ENCODE peak calls at places on chromosomes 6 and 20, in seven cellular contexts. One of them, this sample, is unnamed.
A peak's percentile ranks its signal among the peaks of the same experiment; 100 is the strongest.

GRCh38 chr6:99875068-99875467 is 119.0 kb downstream of the MCHR2 start:
- DNase-seq in astrocyte of the spinal cord: no peak
- DNase-seq in AG04450: no peak
- DNase-seq in heart left ventricle: no peak
- DNase-seq in heart right ventricle: no peak
- DNase-seq in astrocyte of the cerebellum: no peak
- DNase-seq in ovary: no peak
- DNase-seq in this sample: no peak

GRCh38 chr20:5364997-5365597 is 48.3 kb upstream of the PROKR2 start:
- DNase-seq in astrocyte of the spinal cord: peak; percentile 14
- DNase-seq in AG04450: no peak
- DNase-seq in heart left ventricle: no peak
- DNase-seq in heart right ventricle: no peak
- DNase-seq in astrocyte of the cerebellum: no peak
- DNase-seq in ovary: no peak
- DNase-seq in this sample: no peak

GRCh38 chr20:57498425-57499400 is 26.2 kb downstream of the CTCFL start:
- DNase-seq in astrocyte of the spinal cord: peak; percentile 6
- DNase-seq in AG04450: no peak
- DNase-seq in heart left ventricle: no peak
- DNase-seq in heart right ventricle: no peak
- DNase-seq in astrocyte of the cerebellum: no peak
- DNase-seq in ovary: no peak
- DNase-seq in this sample: peak; percentile 30

GRCh38 chr6:101926149-101926925 is 532.8 kb downstream of the GRIK2 start:
- DNase-seq in astrocyte of the spinal cord: no peak
- DNase-seq in AG04450: no peak
- DNase-seq in heart left ventricle: no peak
- DNase-seq in heart right ventricle: no peak
- DNase-seq in astrocyte of the cerebellum: no peak
- DNase-seq in ovary: no peak
- DNase-seq in this sample: peak; percentile 8

GRCh38 chr20:36017034-36017951 is 48.9 kb downstream of the CNBD2 start:
- DNase-seq in astrocyte of the spinal cord: peak; percentile 53
- DNase-seq in AG04450: peak; percentile 27
- DNase-seq in heart left ventricle: no peak
- DNase-seq in heart right ventricle: peak; percentile 7
- DNase-seq in astrocyte of the cerebellum: peak; percentile 68
- DNase-seq in ovary: peak; percentile 56
- DNase-seq in this sample: peak; percentile 84

GRCh38 chr6:156762547-156762946 is 14.6 kb upstream of the ARID1B start:
- DNase-seq in astrocyte of the spinal cord: no peak
- DNase-seq in AG04450: no peak
- DNase-seq in heart left ventricle: no peak
- DNase-seq in heart right ventricle: no peak
- DNase-seq in astrocyte of the cerebellum: no peak
- DNase-seq in ovary: no peak
- DNase-seq in this sample: no peak

GRCh38 chr6:69974193-69974592 is 107.8 kb downstream of the COL19A1 start:
- DNase-seq in astrocyte of the spinal cord: no peak
- DNase-seq in AG04450: no peak
- DNase-seq in heart left ventricle: no peak
- DNase-seq in heart right ventricle: peak; percentile 21
- DNase-seq in astrocyte of the cerebellum: no peak
- DNase-seq in ovary: no peak
- DNase-seq in this sample: peak; percentile 7

GRCh38 chr6:78530208-78530607 is 337.1 kb upstream of the IRAK1BP1 start:
- DNase-seq in astrocyte of the spinal cord: no peak
- DNase-seq in AG04450: no peak
- DNase-seq in heart left ventricle: no peak
- DNase-seq in heart right ventricle: no peak
- DNase-seq in astrocyte of the cerebellum: no peak
- DNase-seq in ovary: no peak
- DNase-seq in this sample: no peak

GRCh38 chr20:63979549-63980316 is at the start of gene SAMD10:
- DNase-seq in astrocyte of the spinal cord: peak; percentile 32
- DNase-seq in AG04450: no peak
- DNase-seq in heart left ventricle: peak; percentile 78
- DNase-seq in heart right ventricle: peak; percentile 62
- DNase-seq in astrocyte of the cerebellum: no peak
- DNase-seq in ovary: no peak
- DNase-seq in this sample: no peak

GRCh38 chr20:703010-703409 is 27.4 kb upstream of the SCRT2 start:
- DNase-seq in astrocyte of the spinal cord: no peak
- DNase-seq in AG04450: no peak
- DNase-seq in heart left ventricle: no peak
- DNase-seq in heart right ventricle: no peak
- DNase-seq in astrocyte of the cerebellum: no peak
- DNase-seq in ovary: no peak
- DNase-seq in this sample: no peak

GRCh38 chr6:113362542-113363430 is 494.4 kb upstream of the MARCKS start:
- DNase-seq in astrocyte of the spinal cord: peak; percentile 51
- DNase-seq in AG04450: no peak
- DNase-seq in heart left ventricle: no peak
- DNase-seq in heart right ventricle: no peak
- DNase-seq in astrocyte of the cerebellum: no peak
- DNase-seq in ovary: no peak
- DNase-seq in this sample: peak; percentile 24

GRCh38 chr20:24048014-24048611 is 59.5 kb upstream of the GGTLC1 start:
- DNase-seq in astrocyte of the spinal cord: no peak
- DNase-seq in AG04450: no peak
- DNase-seq in heart left ventricle: no peak
- DNase-seq in heart right ventricle: no peak
- DNase-seq in astrocyte of the cerebellum: no peak
- DNase-seq in ovary: no peak
- DNase-seq in this sample: no peak

GRCh38 chr6:79466222-79466834 is 70.9 kb downstream of the LCA5 start:
- DNase-seq in astrocyte of the spinal cord: peak; percentile 51
- DNase-seq in AG04450: no peak
- DNase-seq in heart left ventricle: no peak
- DNase-seq in heart right ventricle: no peak
- DNase-seq in astrocyte of the cerebellum: peak; percentile 18
- DNase-seq in ovary: no peak
- DNase-seq in this sample: peak; percentile 58

GRCh38 chr6:34642427-34642826 is 54.1 kb downstream of the ILRUN start:
- DNase-seq in astrocyte of the spinal cord: no peak
- DNase-seq in AG04450: no peak
- DNase-seq in heart left ventricle: no peak
- DNase-seq in heart right ventricle: no peak
- DNase-seq in astrocyte of the cerebellum: no peak
- DNase-seq in ovary: no peak
- DNase-seq in this sample: no peak

GRCh38 chr6:69775941-69776340 is 20.9 kb downstream of the LMBRD1 start:
- DNase-seq in astrocyte of the spinal cord: no peak
- DNase-seq in AG04450: no peak
- DNase-seq in heart left ventricle: no peak
- DNase-seq in heart right ventricle: no peak
- DNase-seq in astrocyte of the cerebellum: no peak
- DNase-seq in ovary: no peak
- DNase-seq in this sample: no peak

GRCh38 chr6:86723729-86724128 is 213.6 kb upstream of the HTR1E start:
- DNase-seq in astrocyte of the spinal cord: no peak
- DNase-seq in AG04450: no peak
- DNase-seq in heart left ventricle: no peak
- DNase-seq in heart right ventricle: no peak
- DNase-seq in astrocyte of the cerebellum: no peak
- DNase-seq in ovary: no peak
- DNase-seq in this sample: no peak

GRCh38 chr6:159979136-159979874 is 10.4 kb downstream of the IGF2R start:
- DNase-seq in astrocyte of the spinal cord: peak; percentile 73
- DNase-seq in AG04450: no peak
- DNase-seq in heart left ventricle: no peak
- DNase-seq in heart right ventricle: no peak
- DNase-seq in astrocyte of the cerebellum: no peak
- DNase-seq in ovary: no peak
- DNase-seq in this sample: peak; percentile 73

GRCh38 chr20:49043000-49043399 is 3.1 kb upstream of the CSE1L start:
- DNase-seq in astrocyte of the spinal cord: no peak
- DNase-seq in AG04450: no peak
- DNase-seq in heart left ventricle: no peak
- DNase-seq in heart right ventricle: no peak
- DNase-seq in astrocyte of the cerebellum: no peak
- DNase-seq in ovary: no peak
- DNase-seq in this sample: no peak

GRCh38 chr20:44615169-44615791 is 32.9 kb downstream of the PKIG start:
- DNase-seq in astrocyte of the spinal cord: no peak
- DNase-seq in AG04450: no peak
- DNase-seq in heart left ventricle: no peak
- DNase-seq in heart right ventricle: peak; percentile 68
- DNase-seq in astrocyte of the cerebellum: no peak
- DNase-seq in ovary: peak; percentile 42
- DNase-seq in this sample: peak; percentile 23

GRCh38 chr6:29502181-29502580 is 14.4 kb upstream of the MAS1L start:
- DNase-seq in astrocyte of the spinal cord: no peak
- DNase-seq in AG04450: no peak
- DNase-seq in heart left ventricle: no peak
- DNase-seq in heart right ventricle: no peak
- DNase-seq in astrocyte of the cerebellum: no peak
- DNase-seq in ovary: no peak
- DNase-seq in this sample: no peak

GRCh38 chr20:46022411-46023147 is 6.4 kb upstream of the SLC12A5 start:
- DNase-seq in astrocyte of the spinal cord: no peak
- DNase-seq in AG04450: no peak
- DNase-seq in heart left ventricle: peak; percentile 84
- DNase-seq in heart right ventricle: peak; percentile 39
- DNase-seq in astrocyte of the cerebellum: no peak
- DNase-seq in ovary: peak; percentile 46
- DNase-seq in this sample: peak; percentile 27

GRCh38 chr20:51966296-51966971 is 164.1 kb upstream of the SALL4 start:
- DNase-seq in astrocyte of the spinal cord: peak; percentile 67
- DNase-seq in AG04450: no peak
- DNase-seq in heart left ventricle: no peak
- DNase-seq in heart right ventricle: peak; percentile 34
- DNase-seq in astrocyte of the cerebellum: peak; percentile 33
- DNase-seq in ovary: peak; percentile 24
- DNase-seq in this sample: peak; percentile 80

GRCh38 chr6:13486679-13487121 is 700 bp downstream of the GFOD1 start:
- DNase-seq in astrocyte of the spinal cord: peak; percentile 67
- DNase-seq in AG04450: no peak
- DNase-seq in heart left ventricle: peak; percentile 82
- DNase-seq in heart right ventricle: peak; percentile 54
- DNase-seq in astrocyte of the cerebellum: no peak
- DNase-seq in ovary: peak; percentile 30
- DNase-seq in this sample: peak; percentile 53

GRCh38 chr20:51345601-51346101 is 196.9 kb downstream of the NFATC2 start:
- DNase-seq in astrocyte of the spinal cord: peak; percentile 80
- DNase-seq in AG04450: no peak
- DNase-seq in heart left ventricle: no peak
- DNase-seq in heart right ventricle: no peak
- DNase-seq in astrocyte of the cerebellum: no peak
- DNase-seq in ovary: no peak
- DNase-seq in this sample: peak; percentile 57

GRCh38 chr20:53869466-53870258 is 200.7 kb downstream of the BCAS1 start:
- DNase-seq in astrocyte of the spinal cord: peak; percentile 80
- DNase-seq in AG04450: no peak
- DNase-seq in heart left ventricle: no peak
- DNase-seq in heart right ventricle: peak; percentile 77
- DNase-seq in astrocyte of the cerebellum: peak; percentile 69
- DNase-seq in ovary: peak; percentile 70
- DNase-seq in this sample: peak; percentile 83
- TF ChIP-seq CTCF in astrocyte of the spinal cord: peak; percentile 90
- TF ChIP-seq CTCF in AG04450: peak; percentile 88
- TF ChIP-seq CTCF in heart left ventricle: peak; percentile 60
- TF ChIP-seq CTCF in heart right ventricle: peak; percentile 60
- TF ChIP-seq CTCF in astrocyte of the cerebellum: peak; percentile 92
- TF ChIP-seq CTCF in ovary: peak; percentile 26
- TF ChIP-seq CTCF in this sample: peak; percentile 92

DNA sequence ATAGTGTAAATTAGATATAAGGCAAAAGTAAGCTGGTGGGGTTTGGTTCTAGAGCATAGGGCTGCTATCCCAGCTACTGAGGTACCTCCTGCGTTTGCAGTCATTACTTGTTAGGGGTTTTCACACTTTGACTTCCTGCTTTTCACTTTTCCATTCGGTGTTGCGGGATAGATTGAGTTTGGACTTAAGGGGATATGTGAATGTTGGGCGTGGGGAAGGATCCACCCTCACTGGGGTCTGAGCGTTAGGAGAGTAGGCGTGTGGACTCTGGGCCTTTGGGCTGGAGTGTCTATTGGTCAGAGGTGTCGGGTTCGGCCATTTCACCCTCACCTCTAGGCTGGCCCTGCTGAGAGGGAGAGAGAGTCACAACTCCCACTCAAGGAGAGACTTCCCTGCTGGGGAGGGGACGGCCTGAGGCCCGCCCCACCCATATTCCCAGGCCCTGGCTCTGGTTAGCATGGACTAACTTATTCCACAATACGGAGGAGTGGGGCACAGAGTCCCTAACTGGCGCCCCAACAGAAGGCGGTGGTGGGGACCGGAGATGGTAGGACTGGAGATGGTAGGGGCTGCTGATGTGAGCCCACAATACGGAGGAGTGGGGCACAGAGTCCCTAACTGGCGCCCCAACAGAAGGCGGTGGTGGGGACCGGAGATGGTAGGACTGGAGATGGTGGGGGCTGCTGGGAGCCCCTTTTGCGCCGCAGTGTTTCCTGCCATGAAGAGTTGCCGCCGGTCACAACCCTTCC is 1.6 kb upstream of the PTPRA start:
- DNase-seq in astrocyte of the spinal cord: peak; percentile 14
- DNase-seq in AG04450: no peak
- DNase-seq in heart left ventricle: no peak
- DNase-seq in heart right ventricle: no peak
- DNase-seq in astrocyte of the cerebellum: no peak
- DNase-seq in ovary: no peak
- DNase-seq in this sample: peak; percentile 7
- H3K4me3 ChIP-seq in astrocyte of the spinal cord: no peak overlapping the region
- H3K4me3 ChIP-seq in AG04450: peak overlapping the region; percentile 85
- H3K4me3 ChIP-seq in heart left ventricle: peak overlapping the region; percentile 96
- H3K4me3 ChIP-seq in heart right ventricle: peak overlapping the region; percentile 99
- H3K4me3 ChIP-seq in astrocyte of the cerebellum: peak overlapping the region; percentile 72
- H3K4me3 ChIP-seq in ovary: peak overlapping the region; percentile 79
- H3K4me3 ChIP-seq in this sample: peak overlapping the region; percentile 90

GRCh38 chr6:169640347-169640972 is 61.4 kb downstream of the WDR27 start:
- DNase-seq in astrocyte of the spinal cord: no peak
- DNase-seq in AG04450: no peak
- DNase-seq in heart left ventricle: no peak
- DNase-seq in heart right ventricle: no peak
- DNase-seq in astrocyte of the cerebellum: no peak
- DNase-seq in ovary: no peak
- DNase-seq in this sample: peak; percentile 62
- TF ChIP-seq CTCF in astrocyte of the spinal cord: peak; percentile 9
- TF ChIP-seq CTCF in AG04450: peak; percentile 55
- TF ChIP-seq CTCF in heart left ventricle: no peak
- TF ChIP-seq CTCF in heart right ventricle: no peak
- TF ChIP-seq CTCF in astrocyte of the cerebellum: peak; percentile 5
- TF ChIP-seq CTCF in ovary: no peak
- TF ChIP-seq CTCF in this sample: peak; percentile 43

GRCh38 chr6:147378819-147379218 is 129.7 kb upstream of the SAMD5 start:
- DNase-seq in astrocyte of the spinal cord: no peak
- DNase-seq in AG04450: no peak
- DNase-seq in heart left ventricle: no peak
- DNase-seq in heart right ventricle: no peak
- DNase-seq in astrocyte of the cerebellum: no peak
- DNase-seq in ovary: no peak
- DNase-seq in this sample: no peak
- H3K4me3 ChIP-seq in astrocyte of the spinal cord: no peak overlapping the region
- H3K4me3 ChIP-seq in AG04450: no peak overlapping the region
- H3K4me3 ChIP-seq in heart left ventricle: no peak overlapping the region
- H3K4me3 ChIP-seq in heart right ventricle: no peak overlapping the region
- H3K4me3 ChIP-seq in astrocyte of the cerebellum: no peak overlapping the region
- H3K4me3 ChIP-seq in ovary: no peak overlapping the region
- H3K4me3 ChIP-seq in this sample: no peak overlapping the region